ENCODE peak calls at places on chromosomes 7 and 10, in four cellular contexts. N is GDM1, M is NCI-H1092, I is stomach. B is an unnamed sample.

GRCh38 chr7:77316219-77316978 is 99.8 kb downstream of the GSAP start:
- DNase-seq in M (no peak), N (peak), I (no peak), B (no peak)

GRCh38 chr7:29285451-29285807 is 90.9 kb downstream of the CHN2 start:
- DNase-seq in N (peak), I (no peak), M (no peak), B (peak)

GRCh38 chr10:7513455-7513854 is 102.6 kb upstream of the SFMBT2 start:
- DNase-seq in I (no peak), N (no peak), M (peak), B (no peak)

GRCh38 chr7:20288036-20288435 is 42.7 kb upstream of the ITGB8 start:
- DNase-seq in M (no peak), I (no peak), N (no peak), B (no peak)

GRCh38 chr10:7756360-7756992 is 31.3 kb downstream of the KIN start:
- DNase-seq in M (no peak), N (peak), I (peak), B (peak)

GRCh38 chr7:129807863-129808262 is 144.9 kb downstream of the UBE2H start:
- DNase-seq in N (no peak), I (no peak), M (no peak), B (no peak)

GRCh38 chr7:143391462-143392404 is 10.6 kb downstream of the ZYX start:
- DNase-seq in I (peak), N (no peak), M (no peak), B (no peak)

GRCh38 chr10:28875535-28876208 is 198.4 kb downstream of the BAMBI start:
- DNase-seq in M (no peak), N (no peak), I (no peak), B (no peak)

GRCh38 chr10:73553316-73553715 is 37.8 kb downstream of the USP54 start:
- DNase-seq in I (no peak), M (no peak), N (no peak), B (no peak)

GRCh38 chr7:30596721-30597120 is 2.0 kb downstream of the GARS1 start:
- DNase-seq in N (no peak), I (no peak), M (no peak), B (no peak)

GRCh38 chr7:120838281-120838682 is 19.7 kb downstream of the TSPAN12 start:
- DNase-seq in M (no peak), N (no peak), I (no peak), B (no peak)

GRCh38 chr10:49569031-49569765 is 30.3 kb upstream of the ERCC6 start:
- DNase-seq in M (no peak), N (no peak), I (no peak), B (no peak)

GRCh38 chr10:95233377-95234034 is 39.5 kb downstream of the ACSM6 start:
- DNase-seq in I (no peak), N (no peak), M (no peak), B (no peak)